ENCODE peak calls at places on chromosomes 4 and X, in six cellular contexts. One of them, this sample, is unnamed.

GRCh38 chrX:154548028-154548316 is 552 bp downstream of the IKBKG start:
- DNase-seq in cardiac muscle cell: peak; percentile 30
- DNase-seq in naive thymus-derived CD4-positive, alpha-beta T cell: no peak
- DNase-seq in neuronal stem cell: no peak
- DNase-seq in foreskin fibroblast: peak; percentile 25
- DNase-seq in sigmoid colon: no peak
- DNase-seq in this sample: no peak

GRCh38 chr4:113116414-113117345 is 67.2 kb downstream of the ANK2 start:
- DNase-seq in neuronal stem cell: no peak
- DNase-seq in sigmoid colon: no peak
- DNase-seq in foreskin fibroblast: peak; percentile 9
- DNase-seq in cardiac muscle cell: peak; percentile 3
- DNase-seq in naive thymus-derived CD4-positive, alpha-beta T cell: no peak
- DNase-seq in this sample: no peak

GRCh38 chrX:112819013-112819635 is 21.5 kb downstream of the AMOT start:
- DNase-seq in sigmoid colon: no peak
- DNase-seq in naive thymus-derived CD4-positive, alpha-beta T cell: no peak
- DNase-seq in neuronal stem cell: no peak
- DNase-seq in cardiac muscle cell: peak; percentile 78
- DNase-seq in foreskin fibroblast: peak; percentile 44
- DNase-seq in this sample: no peak

GRCh38 chr4:78136109-78137081 is 79.3 kb downstream of the FRAS1 start:
- DNase-seq in naive thymus-derived CD4-positive, alpha-beta T cell: no peak
- DNase-seq in cardiac muscle cell: no peak
- DNase-seq in sigmoid colon: no peak
- DNase-seq in foreskin fibroblast: no peak
- DNase-seq in neuronal stem cell: no peak
- DNase-seq in this sample: no peak

GRCh38 chrX:113980953-113981352 is 602.9 kb upstream of the HTR2C start:
- DNase-seq in naive thymus-derived CD4-positive, alpha-beta T cell: no peak
- DNase-seq in sigmoid colon: no peak
- DNase-seq in cardiac muscle cell: no peak
- DNase-seq in foreskin fibroblast: no peak
- DNase-seq in neuronal stem cell: no peak
- DNase-seq in this sample: no peak

GRCh38 chrX:101659601-101660063 is at the start of gene ARMCX2:
- DNase-seq in sigmoid colon: peak; percentile 86
- DNase-seq in neuronal stem cell: peak; percentile 21
- DNase-seq in cardiac muscle cell: peak; percentile 72
- DNase-seq in foreskin fibroblast: peak; percentile 54
- DNase-seq in naive thymus-derived CD4-positive, alpha-beta T cell: no peak
- DNase-seq in this sample: no peak

GRCh38 chr4:148730241-148730640 is 288.0 kb upstream of the NR3C2 start:
- DNase-seq in cardiac muscle cell: no peak
- DNase-seq in foreskin fibroblast: no peak
- DNase-seq in sigmoid colon: no peak
- DNase-seq in neuronal stem cell: no peak
- DNase-seq in naive thymus-derived CD4-positive, alpha-beta T cell: no peak
- DNase-seq in this sample: no peak

GRCh38 chr4:18180122-18180521 is 158.6 kb upstream of the LCORL start:
- DNase-seq in cardiac muscle cell: no peak
- DNase-seq in neuronal stem cell: no peak
- DNase-seq in naive thymus-derived CD4-positive, alpha-beta T cell: no peak
- DNase-seq in sigmoid colon: no peak
- DNase-seq in foreskin fibroblast: no peak
- DNase-seq in this sample: no peak

GRCh38 chrX:23742174-23742692 is 843 bp downstream of the ACOT9 start:
- DNase-seq in cardiac muscle cell: peak; percentile 65
- DNase-seq in sigmoid colon: peak; percentile 80
- DNase-seq in foreskin fibroblast: peak; percentile 60
- DNase-seq in neuronal stem cell: no peak
- DNase-seq in naive thymus-derived CD4-positive, alpha-beta T cell: no peak
- DNase-seq in this sample: no peak

GRCh38 chr4:145732895-145733880 is 53.2 kb downstream of the C4orf51 start:
- DNase-seq in naive thymus-derived CD4-positive, alpha-beta T cell: peak; percentile 58
- DNase-seq in neuronal stem cell: peak; percentile 88
- DNase-seq in cardiac muscle cell: peak; percentile 98
- DNase-seq in sigmoid colon: peak; percentile 98
- DNase-seq in foreskin fibroblast: peak; percentile 95
- DNase-seq in this sample: peak; percentile 60

GRCh38 chr4:72505314-72505744 is 63.7 kb downstream of the ADAMTS3 start:
- DNase-seq in naive thymus-derived CD4-positive, alpha-beta T cell: no peak
- DNase-seq in sigmoid colon: no peak
- DNase-seq in neuronal stem cell: peak; percentile 38
- DNase-seq in foreskin fibroblast: peak; percentile 21
- DNase-seq in cardiac muscle cell: peak; percentile 82
- DNase-seq in this sample: peak; percentile 28

GRCh38 chrX:118254611-118255010 is 91.3 kb upstream of the WDR44 start:
- DNase-seq in foreskin fibroblast: no peak
- DNase-seq in sigmoid colon: no peak
- DNase-seq in neuronal stem cell: peak; percentile 50
- DNase-seq in cardiac muscle cell: peak; percentile 55
- DNase-seq in naive thymus-derived CD4-positive, alpha-beta T cell: peak; percentile 31
- DNase-seq in this sample: peak; percentile 38

GRCh38 chr4:15598644-15599043 is 56.5 kb downstream of the FBXL5 start:
- DNase-seq in foreskin fibroblast: no peak
- DNase-seq in naive thymus-derived CD4-positive, alpha-beta T cell: no peak
- DNase-seq in cardiac muscle cell: peak; percentile 29
- DNase-seq in neuronal stem cell: no peak
- DNase-seq in sigmoid colon: no peak
- DNase-seq in this sample: no peak

GRCh38 chr4:55075823-55076418 is 49.5 kb downstream of the KDR start:
- DNase-seq in sigmoid colon: no peak
- DNase-seq in naive thymus-derived CD4-positive, alpha-beta T cell: no peak
- DNase-seq in neuronal stem cell: no peak
- DNase-seq in foreskin fibroblast: no peak
- DNase-seq in cardiac muscle cell: peak; percentile 42
- DNase-seq in this sample: no peak

GRCh38 chrX:32150141-32150540 is 1061.2 kb downstream of the DMD start:
- DNase-seq in sigmoid colon: no peak
- DNase-seq in naive thymus-derived CD4-positive, alpha-beta T cell: no peak
- DNase-seq in cardiac muscle cell: no peak
- DNase-seq in neuronal stem cell: no peak
- DNase-seq in foreskin fibroblast: no peak
- DNase-seq in this sample: no peak

GRCh38 chr4:114226178-114226577 is 246.7 kb upstream of the ARSJ start:
- DNase-seq in naive thymus-derived CD4-positive, alpha-beta T cell: no peak
- DNase-seq in sigmoid colon: no peak
- DNase-seq in cardiac muscle cell: no peak
- DNase-seq in neuronal stem cell: no peak
- DNase-seq in foreskin fibroblast: no peak
- DNase-seq in this sample: no peak

GRCh38 chr4:30724217-30724616 is 4.0 kb downstream of the PCDH7 start:
- DNase-seq in naive thymus-derived CD4-positive, alpha-beta T cell: no peak
- DNase-seq in foreskin fibroblast: no peak
- DNase-seq in neuronal stem cell: no peak
- DNase-seq in sigmoid colon: no peak
- DNase-seq in cardiac muscle cell: no peak
- DNase-seq in this sample: no peak

GRCh38 chr4:182955411-182955810 is 38.2 kb upstream of the DCTD start:
- DNase-seq in cardiac muscle cell: no peak
- DNase-seq in sigmoid colon: no peak
- DNase-seq in naive thymus-derived CD4-positive, alpha-beta T cell: no peak
- DNase-seq in neuronal stem cell: no peak
- DNase-seq in foreskin fibroblast: peak; percentile 30
- DNase-seq in this sample: no peak

GRCh38 chrX:40827331-40827730 is 92.0 kb upstream of the MED14 start:
- DNase-seq in cardiac muscle cell: no peak
- DNase-seq in sigmoid colon: no peak
- DNase-seq in foreskin fibroblast: no peak
- DNase-seq in naive thymus-derived CD4-positive, alpha-beta T cell: no peak
- DNase-seq in neuronal stem cell: no peak
- DNase-seq in this sample: no peak

GRCh38 chr4:101865501-101866062 is 75.1 kb downstream of the BANK1 start:
- DNase-seq in neuronal stem cell: no peak
- DNase-seq in cardiac muscle cell: no peak
- DNase-seq in sigmoid colon: no peak
- DNase-seq in foreskin fibroblast: no peak
- DNase-seq in naive thymus-derived CD4-positive, alpha-beta T cell: no peak
- DNase-seq in this sample: no peak

GRCh38 chr4:23884731-23885130 is 5.1 kb downstream of the PPARGC1A start:
- DNase-seq in neuronal stem cell: no peak
- DNase-seq in sigmoid colon: no peak
- DNase-seq in cardiac muscle cell: peak; percentile 41
- DNase-seq in foreskin fibroblast: no peak
- DNase-seq in naive thymus-derived CD4-positive, alpha-beta T cell: no peak
- DNase-seq in this sample: no peak

GRCh38 chr4:128461300-128462103 is 173.9 kb upstream of the PGRMC2 start:
- DNase-seq in cardiac muscle cell: peak; percentile 82
- DNase-seq in foreskin fibroblast: peak; percentile 88
- DNase-seq in naive thymus-derived CD4-positive, alpha-beta T cell: no peak
- DNase-seq in neuronal stem cell: peak; percentile 65
- DNase-seq in sigmoid colon: no peak
- DNase-seq in this sample: no peak
- H3K4me3 ChIP-seq in cardiac muscle cell: no peak overlapping the region
- H3K4me3 ChIP-seq in foreskin fibroblast: no peak overlapping the region
- H3K4me3 ChIP-seq in naive thymus-derived CD4-positive, alpha-beta T cell: no peak overlapping the region
- H3K4me3 ChIP-seq in neuronal stem cell: no peak overlapping the region
- H3K4me3 ChIP-seq in sigmoid colon: no peak overlapping the region
- H3K4me3 ChIP-seq in this sample: no peak overlapping the region

DNA sequence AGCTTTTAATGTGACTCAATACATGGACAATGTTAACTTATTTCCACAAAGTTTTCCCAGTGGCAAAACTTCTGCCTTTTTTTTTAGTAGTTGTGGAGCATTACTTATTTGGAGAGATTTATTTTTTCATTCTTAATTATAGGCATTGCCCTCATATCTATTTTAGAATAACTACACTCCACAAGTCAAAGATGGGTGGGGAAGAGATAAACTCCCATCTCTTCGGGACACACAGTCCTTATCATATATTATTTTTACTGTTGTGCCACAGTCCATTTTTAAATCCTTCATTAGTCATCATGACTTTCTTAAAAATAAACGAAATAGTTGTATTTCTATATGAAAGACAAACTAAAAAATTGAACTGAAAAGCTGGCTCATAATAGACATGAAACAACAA is 1.2 kb downstream of the DMD start:
- DNase-seq in foreskin fibroblast: no peak
- DNase-seq in sigmoid colon: no peak
- DNase-seq in neuronal stem cell: no peak
- DNase-seq in cardiac muscle cell: no peak
- DNase-seq in naive thymus-derived CD4-positive, alpha-beta T cell: no peak
- DNase-seq in this sample: no peak
- H3K4me3 ChIP-seq in foreskin fibroblast: no peak overlapping the region
- H3K4me3 ChIP-seq in sigmoid colon: peak overlapping the region; percentile 46
- H3K4me3 ChIP-seq in neuronal stem cell: no peak overlapping the region
- H3K4me3 ChIP-seq in cardiac muscle cell: peak overlapping the region; percentile 76
- H3K4me3 ChIP-seq in naive thymus-derived CD4-positive, alpha-beta T cell: no peak overlapping the region
- H3K4me3 ChIP-seq in this sample: no peak overlapping the region

DNA sequence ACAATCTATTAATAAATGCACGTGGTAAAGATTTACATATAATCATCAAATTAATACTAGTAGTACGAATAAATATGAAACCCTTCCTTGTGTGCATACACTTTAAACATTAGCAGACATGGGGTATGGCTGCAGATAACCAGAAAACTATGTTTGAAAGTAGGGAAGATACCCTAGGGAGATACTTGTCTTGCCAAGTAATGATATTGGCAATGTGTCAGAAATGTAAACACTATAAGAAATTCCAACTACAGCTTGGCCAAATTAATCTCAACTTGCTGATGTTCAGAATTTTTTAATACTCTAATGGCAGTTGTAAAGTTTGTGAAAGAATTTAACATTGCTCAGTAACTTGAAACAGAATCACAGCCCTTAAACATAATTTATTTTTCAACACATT is 27.4 kb upstream of the HPGD start:
- DNase-seq in sigmoid colon: no peak
- DNase-seq in naive thymus-derived CD4-positive, alpha-beta T cell: no peak
- DNase-seq in neuronal stem cell: no peak
- DNase-seq in foreskin fibroblast: no peak
- DNase-seq in cardiac muscle cell: peak; percentile 13
- DNase-seq in this sample: no peak
- H3K4me3 ChIP-seq in sigmoid colon: no peak overlapping the region
- H3K4me3 ChIP-seq in naive thymus-derived CD4-positive, alpha-beta T cell: no peak overlapping the region
- H3K4me3 ChIP-seq in neuronal stem cell: no peak overlapping the region
- H3K4me3 ChIP-seq in foreskin fibroblast: no peak overlapping the region
- H3K4me3 ChIP-seq in cardiac muscle cell: no peak overlapping the region
- H3K4me3 ChIP-seq in this sample: no peak overlapping the region

DNA sequence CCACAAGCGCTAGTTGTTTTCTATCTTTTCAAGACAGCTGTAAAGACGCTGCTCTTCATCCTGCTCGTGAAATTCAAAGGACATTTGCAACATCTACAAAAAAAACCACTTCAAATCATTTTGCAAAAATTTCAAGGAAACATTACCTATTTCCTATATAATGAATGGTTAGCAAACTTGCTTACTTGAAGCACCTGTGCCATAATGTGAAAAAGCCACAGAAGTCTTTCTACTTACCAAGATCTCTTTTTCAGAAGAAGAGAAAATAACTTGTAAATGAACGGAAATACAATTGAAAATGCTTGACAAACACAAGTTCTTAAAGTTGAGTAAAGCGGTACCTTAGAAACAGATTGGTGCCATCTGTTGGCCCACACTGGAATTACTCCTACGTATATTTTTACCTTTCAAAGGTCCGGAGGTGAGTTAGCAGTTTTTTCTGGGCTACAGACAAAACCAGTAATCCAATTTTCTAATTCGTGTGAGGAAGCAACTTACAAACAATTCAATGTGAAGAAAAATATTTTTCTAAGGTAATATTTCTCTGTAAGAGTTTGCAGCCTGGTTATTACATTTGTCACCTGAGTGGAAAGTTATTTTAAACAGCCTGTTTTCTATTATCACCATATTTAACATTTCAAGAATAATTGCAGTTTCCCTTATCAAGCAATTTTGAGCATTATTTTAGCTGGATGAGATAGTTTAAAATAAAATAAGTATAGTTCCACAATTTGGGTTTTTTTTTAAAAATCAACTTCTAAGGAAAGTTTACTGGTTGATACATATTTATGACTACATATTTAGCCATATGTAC is at the start of gene TLR6:
- DNase-seq in cardiac muscle cell: peak; percentile 66
- DNase-seq in sigmoid colon: no peak
- DNase-seq in neuronal stem cell: peak; percentile 29
- DNase-seq in naive thymus-derived CD4-positive, alpha-beta T cell: peak; percentile 71
- DNase-seq in foreskin fibroblast: no peak
- DNase-seq in this sample: peak; percentile 90
- H3K4me3 ChIP-seq in cardiac muscle cell: no peak within 1 kb of the TSS
- H3K4me3 ChIP-seq in sigmoid colon: peak within 1 kb of the TSS; percentile 30
- H3K4me3 ChIP-seq in neuronal stem cell: no peak within 1 kb of the TSS
- H3K4me3 ChIP-seq in naive thymus-derived CD4-positive, alpha-beta T cell: peak within 1 kb of the TSS; percentile 14
- H3K4me3 ChIP-seq in foreskin fibroblast: peak within 1 kb of the TSS; percentile 23
- H3K4me3 ChIP-seq in this sample: peak within 1 kb of the TSS; percentile 35

GRCh38 chrX:133410555-133410954 is 4.7 kb downstream of the GPC4 start:
- DNase-seq in sigmoid colon: no peak
- DNase-seq in neuronal stem cell: no peak
- DNase-seq in naive thymus-derived CD4-positive, alpha-beta T cell: no peak
- DNase-seq in foreskin fibroblast: no peak
- DNase-seq in cardiac muscle cell: no peak
- DNase-seq in this sample: no peak
- H3K4me3 ChIP-seq in sigmoid colon: no peak overlapping the region
- H3K4me3 ChIP-seq in neuronal stem cell: no peak overlapping the region
- H3K4me3 ChIP-seq in naive thymus-derived CD4-positive, alpha-beta T cell: no peak overlapping the region
- H3K4me3 ChIP-seq in foreskin fibroblast: no peak overlapping the region
- H3K4me3 ChIP-seq in cardiac muscle cell: no peak overlapping the region
- H3K4me3 ChIP-seq in this sample: no peak overlapping the region

GRCh38 chr4:86472377-86473019 is 112.6 kb upstream of the MAPK10 start:
- DNase-seq in neuronal stem cell: no peak
- DNase-seq in sigmoid colon: no peak
- DNase-seq in cardiac muscle cell: no peak
- DNase-seq in foreskin fibroblast: no peak
- DNase-seq in naive thymus-derived CD4-positive, alpha-beta T cell: no peak
- DNase-seq in this sample: no peak
- H3K4me3 ChIP-seq in neuronal stem cell: no peak overlapping the region
- H3K4me3 ChIP-seq in sigmoid colon: no peak overlapping the region
- H3K4me3 ChIP-seq in cardiac muscle cell: no peak overlapping the region
- H3K4me3 ChIP-seq in foreskin fibroblast: no peak overlapping the region
- H3K4me3 ChIP-seq in naive thymus-derived CD4-positive, alpha-beta T cell: no peak overlapping the region
- H3K4me3 ChIP-seq in this sample: no peak overlapping the region

This sample was measured in Jurkat, Clone E6-1.